ENCODE peak calls at places on chromosomes 7 and 10, in seven cellular contexts. J, N, C, X, O, V and G are unnamed samples.

GRCh38 chr7:32618987-32619386 is 123.7 kb downstream of the AVL9 start:
- DNase-seq in V (no peak), J (no peak), C (no peak), N (no peak), O (no peak), X (no peak), G (no peak)

GRCh38 chr10:49688920-49689319 is 9.5 kb downstream of the C10orf53 start:
- DNase-seq in J (no peak), V (no peak), C (no peak), X (no peak), O (no peak), N (no peak), G (no peak)

GRCh38 chr10:118062798-118063238 is 16.1 kb upstream of the RAB11FIP2 start:
- DNase-seq in O (no peak), X (no peak), N (no peak), J (no peak), V (no peak), C (peak; percentile 6), G (no peak)

GRCh38 chr10:130637271-130637670 is 501.1 kb downstream of the GLRX3 start:
- DNase-seq in O (no peak), X (no peak), J (no peak), N (no peak), C (no peak), V (no peak), G (no peak)

GRCh38 chr7:148014473-148014872 is 576.1 kb upstream of the C7orf33 start:
- DNase-seq in X (no peak), C (no peak), N (no peak), J (no peak), O (peak; percentile 64), V (no peak), G (no peak)

GRCh38 chr7:51374936-51375335 is 58.3 kb upstream of the COBL start:
- DNase-seq in N (no peak), V (no peak), X (no peak), O (no peak), J (no peak), C (no peak), G (no peak)

GRCh38 chr10:25555865-25556264 is 378.2 kb upstream of the MYO3A start:
- DNase-seq in C (no peak), O (no peak), V (no peak), J (no peak), N (no peak), X (no peak), G (no peak)

GRCh38 chr7:55148992-55149391 is 130.2 kb downstream of the EGFR start:
- DNase-seq in X (no peak), O (no peak), N (no peak), V (no peak), J (no peak), C (no peak), G (no peak)

GRCh38 chr10:66877359-66877758 is 48.5 kb upstream of the LRRTM3 start:
- DNase-seq in X (no peak), J (no peak), O (no peak), C (no peak), V (no peak), N (no peak), G (no peak)

GRCh38 chr10:124322191-124322980 is 96.3 kb downstream of the OAT start:
- DNase-seq in N (no peak), X (no peak), J (no peak), V (no peak), O (no peak), C (no peak), G (no peak)

GRCh38 chr7:10703059-10703458 is 270.6 kb upstream of the PHF14 start:
- DNase-seq in O (no peak), V (no peak), X (no peak), N (no peak), J (no peak), C (no peak), G (no peak)

GRCh38 chr7:41693150-41693997 is 9.5 kb downstream of the INHBA start:
- DNase-seq in V (no peak), C (no peak), N (no peak), J (no peak), X (peak; percentile 54), O (no peak), G (no peak)

GRCh38 chr7:34835901-34836300 is 177.9 kb downstream of the NPSR1 start:
- DNase-seq in N (no peak), J (no peak), X (no peak), V (no peak), C (no peak), O (no peak), G (no peak)

GRCh38 chr10:113132651-113133088 is 182.6 kb downstream of the TCF7L2 start:
- DNase-seq in C (no peak), N (peak; percentile 75), O (no peak), V (no peak), J (peak; percentile 31), X (no peak), G (no peak)

GRCh38 chr10:21751341-21752310 is 217.6 kb downstream of the MLLT10 start:
- DNase-seq in N (no peak), J (no peak), C (no peak), V (no peak), X (no peak), O (no peak), G (no peak)

GRCh38 chr10:13834581-13835286 is 248.0 kb downstream of the PRPF18 start:
- DNase-seq in V (no peak), C (no peak), X (peak; percentile 58), J (peak; percentile 19), O (no peak), N (no peak), G (no peak)

GRCh38 chr10:77635402-77636227 is 2.0 kb downstream of the KCNMA1 start:
- DNase-seq in C (no peak), N (no peak), V (no peak), J (no peak), O (no peak), X (no peak), G (no peak)